ENCODE peak calls at places on chromosomes 7 and 10, in seven cellular contexts. G, Q, V, C, S, K and M are unnamed samples.
A peak's percentile ranks its signal among the peaks of the same experiment; 100 is the strongest.

GRCh38 chr10:129605986-129606518 is 139.0 kb downstream of the MGMT start:
- DNase-seq in G (peak; percentile 27), Q (peak; percentile 46), V (no peak), C (no peak), S (no peak), K (no peak), M (no peak)

GRCh38 chr10:71873582-71874182 is 22.6 kb upstream of the PSAP start:
- DNase-seq in G (no peak), Q (peak; percentile 75), V (no peak), C (no peak), S (no peak), K (no peak), M (no peak)

GRCh38 chr7:155953781-155954549 is 141.7 kb upstream of the SHH start:
- DNase-seq in G (no peak), Q (no peak), V (no peak), C (no peak), S (no peak), K (no peak), M (no peak)

GRCh38 chr10:104150206-104150605 is 28.2 kb downstream of the SFR1 start:
- DNase-seq in G (no peak), Q (no peak), V (no peak), C (no peak), S (no peak), K (no peak), M (no peak)

GRCh38 chr10:133388265-133388972 is 5.5 kb upstream of the MTG1 start:
- DNase-seq in G (no peak), Q (peak; percentile 69), V (peak; percentile 53), C (no peak), S (peak; percentile 38), K (peak; percentile 81), M (no peak)

GRCh38 chr10:128499956-128500355 is 373.7 kb upstream of the MKI67 start:
- DNase-seq in G (no peak), Q (no peak), V (no peak), C (no peak), S (no peak), K (peak; percentile 78), M (no peak)

GRCh38 chr7:75739796-75740672 is 1.3 kb upstream of the HIP1 start:
- DNase-seq in G (no peak), Q (no peak), V (no peak), C (no peak), S (no peak), K (no peak), M (no peak)

GRCh38 chr10:114044251-114045070 is 795 bp downstream of the ADRB1 start:
- DNase-seq in G (no peak), Q (peak; percentile 35), V (peak; percentile 68), C (no peak), S (no peak), K (no peak), M (no peak)

GRCh38 chr7:23721456-23721855 is 11.4 kb downstream of the STK31 start:
- DNase-seq in G (no peak), Q (no peak), V (no peak), C (no peak), S (no peak), K (no peak), M (no peak)

GRCh38 chr10:71912431-71912830 is 51.8 kb upstream of the CHST3 start:
- DNase-seq in G (no peak), Q (no peak), V (no peak), C (no peak), S (no peak), K (no peak), M (no peak)

GRCh38 chr7:154892459-154892858 is 110.5 kb downstream of the PAXIP1 start:
- DNase-seq in G (no peak), Q (no peak), V (no peak), C (no peak), S (no peak), K (no peak), M (no peak)

GRCh38 chr10:72038458-72039001 is 49.8 kb downstream of the SPOCK2 start:
- DNase-seq in G (no peak), Q (no peak), V (no peak), C (peak; percentile 76), S (no peak), K (no peak), M (no peak)

GRCh38 chr7:140215281-140215680 is 38.5 kb upstream of the KDM7A start:
- DNase-seq in G (no peak), Q (no peak), V (no peak), C (no peak), S (no peak), K (no peak), M (no peak)

GRCh38 chr7:156585025-156585648 is 55.4 kb upstream of the RNF32 start:
- DNase-seq in G (no peak), Q (no peak), V (no peak), C (no peak), S (no peak), K (no peak), M (no peak)

GRCh38 chr10:60662917-60663614 is 115.2 kb upstream of the CDK1 start:
- DNase-seq in G (no peak), Q (no peak), V (no peak), C (no peak), S (no peak), K (peak; percentile 18), M (no peak)

GRCh38 chr7:77940647-77941046 is 142.1 kb downstream of the PHTF2 start:
- DNase-seq in G (peak; percentile 16), Q (no peak), V (no peak), C (peak; percentile 48), S (no peak), K (peak; percentile 52), M (no peak)

GRCh38 chr10:77582710-77583115 is 54.9 kb downstream of the KCNMA1 start:
- DNase-seq in G (no peak), Q (no peak), V (peak; percentile 72), C (peak; percentile 60), S (peak; percentile 51), K (peak; percentile 91), M (peak; percentile 71)

GRCh38 chr7:44881610-44882009 is 3.7 kb downstream of the PURB start:
- DNase-seq in G (no peak), Q (no peak), V (no peak), C (peak; percentile 61), S (no peak), K (peak; percentile 74), M (peak; percentile 36)

GRCh38 chr10:17175551-17175950 is 25.9 kb downstream of the TRDMT1 start:
- DNase-seq in G (no peak), Q (no peak), V (no peak), C (peak; percentile 65), S (no peak), K (no peak), M (no peak)

GRCh38 chr10:123614888-123615287 is 51.3 kb upstream of the GPR26 start:
- DNase-seq in G (peak; percentile 69), Q (no peak), V (peak; percentile 70), C (peak; percentile 38), S (peak; percentile 91), K (peak; percentile 53), M (peak; percentile 11)

GRCh38 chr7:67791918-67792317 is 795.3 kb downstream of the TYW1 start:
- DNase-seq in G (no peak), Q (no peak), V (no peak), C (no peak), S (no peak), K (no peak), M (no peak)

GRCh38 chr7:67786021-67786420 is 789.4 kb downstream of the TYW1 start:
- DNase-seq in G (no peak), Q (no peak), V (no peak), C (no peak), S (no peak), K (no peak), M (no peak)

GRCh38 chr7:67794544-67794943 is 797.9 kb downstream of the TYW1 start:
- DNase-seq in G (no peak), Q (no peak), V (no peak), C (no peak), S (no peak), K (no peak), M (no peak)

GRCh38 chr7:67788689-67789088 is 792.1 kb downstream of the TYW1 start:
- DNase-seq in G (no peak), Q (no peak), V (no peak), C (peak; percentile 58), S (no peak), K (no peak), M (no peak)
- TF ChIP-seq CTCF in G (no peak), Q (no peak), V (no peak), C (peak; percentile 88), S (no peak), K (peak; percentile 15), M (peak; percentile 7)

DNA sequence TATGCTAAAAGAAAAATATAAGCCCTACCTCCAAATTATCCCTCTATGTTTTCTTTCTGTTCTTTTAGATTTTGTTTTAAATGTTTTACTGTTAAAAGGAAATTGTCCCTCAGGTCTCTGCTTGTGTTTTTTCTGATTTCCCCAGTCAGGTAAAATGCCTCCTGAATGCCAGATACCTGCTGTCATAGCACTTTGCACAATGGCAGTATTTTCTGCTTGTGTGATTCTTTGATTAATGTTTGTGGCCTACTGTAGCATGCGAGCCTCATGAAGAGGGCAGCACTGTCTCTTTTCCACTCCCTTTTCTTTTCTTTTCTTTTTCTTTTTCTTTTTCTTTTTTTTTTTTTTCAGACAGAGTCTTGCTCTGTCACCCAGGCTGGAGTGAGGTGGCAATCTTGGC is 71.2 kb downstream of the TEX36 start:
- DNase-seq in G (no peak), Q (no peak), V (no peak), C (no peak), S (no peak), K (no peak), M (no peak)
- H3K4me3 ChIP-seq in G (no peak overlapping the region), Q (no peak overlapping the region), V (no peak overlapping the region), C (no peak overlapping the region), S (no peak overlapping the region), K (no peak overlapping the region), M (no peak overlapping the region)

DNA sequence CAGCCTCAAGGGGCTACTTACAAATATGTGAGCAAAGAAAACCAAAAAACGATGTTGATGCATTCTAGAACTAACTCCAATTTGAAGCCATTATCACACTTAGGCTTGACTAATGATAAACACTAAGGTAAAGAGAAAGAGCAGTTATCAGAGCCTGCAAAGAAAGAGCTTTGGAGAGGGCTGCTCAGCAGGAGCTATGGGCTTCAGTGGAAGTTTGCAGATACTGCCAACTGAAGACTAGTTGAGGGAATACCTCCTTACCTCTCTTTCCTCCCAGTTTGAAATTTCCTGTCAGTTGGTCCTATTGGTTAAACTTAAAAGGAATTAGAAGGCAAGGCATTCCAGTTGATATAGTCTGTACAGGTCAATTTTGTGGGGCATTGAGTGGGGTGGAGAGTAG is 498.1 kb upstream of the POT1 start:
- DNase-seq in G (no peak), Q (no peak), V (no peak), C (no peak), S (no peak), K (no peak), M (no peak)
- TF ChIP-seq CTCF in G (no peak), Q (no peak), V (no peak), C (no peak), S (no peak), K (no peak), M (no peak)

GRCh38 chr7:50791921-50792341 is 9.2 kb upstream of the GRB10 start:
- DNase-seq in G (no peak), Q (no peak), V (no peak), C (peak; percentile 59), S (no peak), K (peak; percentile 82), M (no peak)

GRCh38 chr7:50793115-50793946 is 10.6 kb upstream of the GRB10 start:
- DNase-seq in G (peak; percentile 73), Q (no peak), V (peak; percentile 87), C (peak; percentile 56), S (peak; percentile 90), K (peak; percentile 88), M (no peak)

GRCh38 chr7:50791363-50791762 is 8.7 kb upstream of the GRB10 start:
- DNase-seq in G (no peak), Q (no peak), V (no peak), C (no peak), S (no peak), K (peak; percentile 49), M (no peak)

GRCh38 chr7:50793947-50794570 is 11.4 kb upstream of the GRB10 start:
- DNase-seq in G (no peak), Q (no peak), V (no peak), C (no peak), S (no peak), K (no peak), M (no peak)

GRCh38 chr7:50792342-50793114 is 9.8 kb upstream of the GRB10 start:
- DNase-seq in G (peak; percentile 18), Q (no peak), V (peak; percentile 68), C (peak; percentile 49), S (peak; percentile 69), K (peak; percentile 86), M (no peak)
- H3K4me3 ChIP-seq in G (peak overlapping the region; percentile 60), Q (no peak overlapping the region), V (peak overlapping the region; percentile 64), C (peak overlapping the region; percentile 70), S (peak overlapping the region; percentile 49), K (peak overlapping the region; percentile 64), M (peak overlapping the region; percentile 78)